ENCODE peak calls at places on chromosomes 4 and X, in ten cellular contexts. One of them, this sample, is unnamed.
A peak's percentile ranks its signal among the peaks of the same experiment; 100 is the strongest.

GRCh38 chr4:79059631-79060399 is 120.6 kb upstream of the PAQR3 start:
- DNase-seq in NB4: no peak
- DNase-seq in cardiac muscle cell: no peak
- DNase-seq in progenitor cell of endocrine pancreas: no peak
- DNase-seq in AG10803: no peak
- DNase-seq in fibroblast of villous mesenchyme: no peak
- DNase-seq in astrocyte of the spinal cord: no peak
- DNase-seq in endodermal cell: no peak
- DNase-seq in ovary: no peak
- DNase-seq in adrenal gland: no peak
- DNase-seq in this sample: no peak

GRCh38 chr4:37715889-37716402 is 29.8 kb upstream of the RELL1 start:
- DNase-seq in NB4: peak; percentile 33
- DNase-seq in cardiac muscle cell: peak; percentile 64
- DNase-seq in astrocyte of the spinal cord: peak; percentile 57
- DNase-seq in ovary: no peak
- DNase-seq in AG10803: no peak
- DNase-seq in fibroblast of villous mesenchyme: peak; percentile 62
- DNase-seq in adrenal gland: no peak
- DNase-seq in endodermal cell: no peak
- DNase-seq in progenitor cell of endocrine pancreas: no peak
- DNase-seq in this sample: peak; percentile 59

GRCh38 chr4:124060261-124060918 is 652.1 kb downstream of the ANKRD50 start:
- DNase-seq in fibroblast of villous mesenchyme: peak; percentile 86
- DNase-seq in ovary: peak; percentile 53
- DNase-seq in endodermal cell: no peak
- DNase-seq in NB4: peak; percentile 10
- DNase-seq in astrocyte of the spinal cord: peak; percentile 79
- DNase-seq in cardiac muscle cell: peak; percentile 97
- DNase-seq in AG10803: peak; percentile 85
- DNase-seq in progenitor cell of endocrine pancreas: no peak
- DNase-seq in adrenal gland: peak; percentile 33
- DNase-seq in this sample: no peak

GRCh38 chr4:112813790-112814189 is 176.8 kb downstream of the LARP7 start:
- DNase-seq in progenitor cell of endocrine pancreas: no peak
- DNase-seq in endodermal cell: no peak
- DNase-seq in ovary: no peak
- DNase-seq in AG10803: peak; percentile 57
- DNase-seq in astrocyte of the spinal cord: peak; percentile 72
- DNase-seq in adrenal gland: no peak
- DNase-seq in cardiac muscle cell: peak; percentile 31
- DNase-seq in fibroblast of villous mesenchyme: peak; percentile 16
- DNase-seq in NB4: no peak
- DNase-seq in this sample: no peak

GRCh38 chr4:119135721-119136121 is at the start of gene MYOZ2:
- DNase-seq in NB4: no peak
- DNase-seq in AG10803: no peak
- DNase-seq in astrocyte of the spinal cord: no peak
- DNase-seq in progenitor cell of endocrine pancreas: no peak
- DNase-seq in endodermal cell: no peak
- DNase-seq in fibroblast of villous mesenchyme: no peak
- DNase-seq in adrenal gland: no peak
- DNase-seq in ovary: no peak
- DNase-seq in cardiac muscle cell: no peak
- DNase-seq in this sample: no peak

GRCh38 chr4:94551616-94552564 is 100.1 kb downstream of the PDLIM5 start:
- DNase-seq in AG10803: peak; percentile 61
- DNase-seq in cardiac muscle cell: peak; percentile 74
- DNase-seq in endodermal cell: no peak
- DNase-seq in adrenal gland: no peak
- DNase-seq in astrocyte of the spinal cord: peak; percentile 58
- DNase-seq in NB4: no peak
- DNase-seq in fibroblast of villous mesenchyme: peak; percentile 76
- DNase-seq in ovary: no peak
- DNase-seq in progenitor cell of endocrine pancreas: no peak
- DNase-seq in this sample: no peak

GRCh38 chr4:86594559-86595425 is 677 bp downstream of the PTPN13 start:
- DNase-seq in astrocyte of the spinal cord: peak; percentile 88
- DNase-seq in endodermal cell: peak; percentile 72
- DNase-seq in progenitor cell of endocrine pancreas: peak; percentile 11
- DNase-seq in fibroblast of villous mesenchyme: peak; percentile 90
- DNase-seq in ovary: peak; percentile 47
- DNase-seq in cardiac muscle cell: peak; percentile 84
- DNase-seq in AG10803: peak; percentile 99
- DNase-seq in adrenal gland: peak; percentile 55
- DNase-seq in NB4: peak; percentile 91
- DNase-seq in this sample: peak; percentile 46

GRCh38 chr4:42397635-42398447 is 553 bp downstream of the SHISA3 start:
- DNase-seq in fibroblast of villous mesenchyme: peak; percentile 4
- DNase-seq in astrocyte of the spinal cord: peak; percentile 40
- DNase-seq in endodermal cell: peak; percentile 83
- DNase-seq in ovary: no peak
- DNase-seq in AG10803: no peak
- DNase-seq in cardiac muscle cell: peak; percentile 49
- DNase-seq in adrenal gland: peak; percentile 21
- DNase-seq in progenitor cell of endocrine pancreas: no peak
- DNase-seq in NB4: peak; percentile 29
- DNase-seq in this sample: no peak

GRCh38 chr4:103303011-103303410 is 104.9 kb upstream of the CENPE start:
- DNase-seq in astrocyte of the spinal cord: no peak
- DNase-seq in endodermal cell: no peak
- DNase-seq in cardiac muscle cell: no peak
- DNase-seq in fibroblast of villous mesenchyme: no peak
- DNase-seq in progenitor cell of endocrine pancreas: no peak
- DNase-seq in ovary: no peak
- DNase-seq in NB4: no peak
- DNase-seq in adrenal gland: no peak
- DNase-seq in AG10803: no peak
- DNase-seq in this sample: peak; percentile 33

GRCh38 chr4:144787365-144788263 is 141.7 kb downstream of the HHIP start:
- DNase-seq in ovary: no peak
- DNase-seq in AG10803: peak; percentile 37
- DNase-seq in progenitor cell of endocrine pancreas: no peak
- DNase-seq in endodermal cell: no peak
- DNase-seq in fibroblast of villous mesenchyme: peak; percentile 47
- DNase-seq in astrocyte of the spinal cord: peak; percentile 62
- DNase-seq in cardiac muscle cell: peak; percentile 63
- DNase-seq in NB4: peak; percentile 41
- DNase-seq in adrenal gland: no peak
- DNase-seq in this sample: peak; percentile 29

GRCh38 chr4:76993787-76994641 is 44.5 kb downstream of the SEPTIN11 start:
- DNase-seq in ovary: no peak
- DNase-seq in adrenal gland: no peak
- DNase-seq in progenitor cell of endocrine pancreas: no peak
- DNase-seq in fibroblast of villous mesenchyme: no peak
- DNase-seq in astrocyte of the spinal cord: no peak
- DNase-seq in cardiac muscle cell: no peak
- DNase-seq in AG10803: peak; percentile 55
- DNase-seq in endodermal cell: no peak
- DNase-seq in NB4: no peak
- DNase-seq in this sample: no peak

DNA sequence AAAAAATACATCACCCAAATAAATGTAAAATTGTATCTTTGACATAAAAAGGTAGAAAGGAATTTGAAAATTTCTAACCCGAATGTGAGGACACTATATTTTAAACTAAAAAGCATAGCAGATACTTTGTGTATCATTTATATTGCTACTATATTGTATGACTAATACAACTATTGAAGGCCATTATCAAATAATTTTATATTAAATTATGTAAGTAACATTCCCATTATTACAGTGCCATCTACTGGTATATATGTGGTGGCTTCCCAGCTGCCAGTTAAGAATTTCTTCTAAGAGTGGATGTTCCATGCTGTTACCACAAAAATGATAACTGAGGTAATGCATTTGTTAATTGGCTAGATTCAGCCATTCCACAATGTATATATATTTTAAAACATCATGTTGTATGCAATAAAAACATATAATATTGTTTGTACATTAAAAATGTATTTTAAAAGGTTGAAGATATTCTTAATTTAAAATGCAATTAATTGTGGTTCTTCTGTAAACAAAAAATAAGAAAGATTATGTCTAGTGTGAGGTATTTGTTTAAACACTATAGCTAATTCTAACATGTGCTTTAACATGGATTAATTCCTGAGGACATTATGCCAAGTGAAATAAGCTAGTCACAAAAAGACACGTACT is 65.3 kb downstream of the EGF start:
- DNase-seq in NB4: peak; percentile 27
- DNase-seq in ovary: no peak
- DNase-seq in adrenal gland: peak; percentile 15
- DNase-seq in progenitor cell of endocrine pancreas: no peak
- DNase-seq in cardiac muscle cell: peak; percentile 66
- DNase-seq in fibroblast of villous mesenchyme: peak; percentile 50
- DNase-seq in AG10803: peak; percentile 58
- DNase-seq in astrocyte of the spinal cord: peak; percentile 65
- DNase-seq in endodermal cell: no peak
- DNase-seq in this sample: peak; percentile 45
- TF ChIP-seq CTCF in NB4: peak; percentile 45
- TF ChIP-seq CTCF in ovary: no peak
- TF ChIP-seq CTCF in adrenal gland: peak; percentile 53
- TF ChIP-seq CTCF in progenitor cell of endocrine pancreas: peak; percentile 77
- TF ChIP-seq CTCF in cardiac muscle cell: peak; percentile 64
- TF ChIP-seq CTCF in fibroblast of villous mesenchyme: peak; percentile 59
- TF ChIP-seq CTCF in AG10803: peak; percentile 69
- TF ChIP-seq CTCF in astrocyte of the spinal cord: peak; percentile 62
- TF ChIP-seq CTCF in endodermal cell: peak; percentile 89
- TF ChIP-seq CTCF in this sample: peak; percentile 74

GRCh38 chrX:108735087-108735679 is 1.2 kb downstream of the IRS4 start:
- DNase-seq in NB4: no peak
- DNase-seq in adrenal gland: no peak
- DNase-seq in astrocyte of the spinal cord: no peak
- DNase-seq in AG10803: no peak
- DNase-seq in fibroblast of villous mesenchyme: no peak
- DNase-seq in ovary: peak; percentile 9
- DNase-seq in cardiac muscle cell: no peak
- DNase-seq in progenitor cell of endocrine pancreas: peak; percentile 34
- DNase-seq in endodermal cell: peak; percentile 86
- DNase-seq in this sample: no peak
- TF ChIP-seq CTCF in NB4: no peak
- TF ChIP-seq CTCF in adrenal gland: no peak
- TF ChIP-seq CTCF in astrocyte of the spinal cord: peak; percentile 3
- TF ChIP-seq CTCF in AG10803: no peak
- TF ChIP-seq CTCF in fibroblast of villous mesenchyme: no peak
- TF ChIP-seq CTCF in ovary: no peak
- TF ChIP-seq CTCF in cardiac muscle cell: no peak
- TF ChIP-seq CTCF in progenitor cell of endocrine pancreas: peak; percentile 67
- TF ChIP-seq CTCF in endodermal cell: peak; percentile 84
- TF ChIP-seq CTCF in this sample: no peak

GRCh38 chr4:64780664-64781063 is 371.4 kb upstream of the TECRL start:
- DNase-seq in NB4: no peak
- DNase-seq in AG10803: no peak
- DNase-seq in endodermal cell: no peak
- DNase-seq in astrocyte of the spinal cord: no peak
- DNase-seq in cardiac muscle cell: no peak
- DNase-seq in fibroblast of villous mesenchyme: no peak
- DNase-seq in adrenal gland: no peak
- DNase-seq in ovary: no peak
- DNase-seq in progenitor cell of endocrine pancreas: no peak
- DNase-seq in this sample: no peak

GRCh38 chr4:64776820-64777219 is 367.6 kb upstream of the TECRL start:
- DNase-seq in adrenal gland: no peak
- DNase-seq in endodermal cell: no peak
- DNase-seq in astrocyte of the spinal cord: no peak
- DNase-seq in cardiac muscle cell: no peak
- DNase-seq in fibroblast of villous mesenchyme: no peak
- DNase-seq in NB4: no peak
- DNase-seq in progenitor cell of endocrine pancreas: no peak
- DNase-seq in ovary: no peak
- DNase-seq in AG10803: no peak
- DNase-seq in this sample: no peak

GRCh38 chr4:64777286-64777685 is 368.0 kb upstream of the TECRL start:
- DNase-seq in AG10803: no peak
- DNase-seq in fibroblast of villous mesenchyme: no peak
- DNase-seq in cardiac muscle cell: no peak
- DNase-seq in adrenal gland: no peak
- DNase-seq in endodermal cell: no peak
- DNase-seq in NB4: no peak
- DNase-seq in progenitor cell of endocrine pancreas: no peak
- DNase-seq in astrocyte of the spinal cord: peak; percentile 70
- DNase-seq in ovary: no peak
- DNase-seq in this sample: no peak

GRCh38 chr4:64784125-64784524 is 374.9 kb upstream of the TECRL start:
- DNase-seq in NB4: no peak
- DNase-seq in fibroblast of villous mesenchyme: no peak
- DNase-seq in endodermal cell: no peak
- DNase-seq in adrenal gland: no peak
- DNase-seq in astrocyte of the spinal cord: peak; percentile 86
- DNase-seq in cardiac muscle cell: no peak
- DNase-seq in progenitor cell of endocrine pancreas: no peak
- DNase-seq in ovary: no peak
- DNase-seq in AG10803: peak; percentile 48
- DNase-seq in this sample: no peak

DNA sequence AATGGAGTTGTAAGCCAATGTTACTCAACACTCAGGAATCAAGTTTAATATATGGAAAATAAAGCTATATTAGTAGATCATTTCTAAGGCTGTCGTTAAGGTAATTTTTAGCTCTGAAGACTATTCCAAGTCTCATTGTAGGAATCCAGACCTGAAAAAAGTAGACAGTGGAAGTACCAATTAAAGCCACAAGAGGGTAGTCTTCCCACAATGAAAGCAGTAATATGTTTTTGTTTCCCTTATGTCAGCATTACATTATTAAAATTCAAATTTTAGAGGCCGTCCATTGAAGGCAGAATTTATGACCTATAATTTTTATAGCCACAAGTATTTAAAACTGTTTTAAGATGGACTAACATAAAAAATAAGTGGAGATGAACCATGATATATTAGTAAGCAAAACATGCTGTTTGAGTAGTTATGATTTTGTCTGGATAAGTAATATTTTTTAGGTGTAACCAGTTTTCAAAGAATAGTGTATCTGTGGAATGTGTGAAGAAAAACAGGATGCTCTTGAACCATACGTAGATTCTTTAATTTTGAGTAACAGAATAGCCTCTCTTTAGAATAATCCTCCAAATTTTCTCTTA is 372.6 kb upstream of the TECRL start:
- DNase-seq in adrenal gland: no peak
- DNase-seq in progenitor cell of endocrine pancreas: no peak
- DNase-seq in fibroblast of villous mesenchyme: peak; percentile 12
- DNase-seq in ovary: no peak
- DNase-seq in cardiac muscle cell: peak; percentile 35
- DNase-seq in NB4: peak; percentile 32
- DNase-seq in endodermal cell: no peak
- DNase-seq in AG10803: peak; percentile 9
- DNase-seq in astrocyte of the spinal cord: peak; percentile 54
- DNase-seq in this sample: peak; percentile 10
- TF ChIP-seq CTCF in adrenal gland: peak; percentile 41
- TF ChIP-seq CTCF in progenitor cell of endocrine pancreas: peak; percentile 92
- TF ChIP-seq CTCF in fibroblast of villous mesenchyme: peak; percentile 59
- TF ChIP-seq CTCF in ovary: no peak
- TF ChIP-seq CTCF in cardiac muscle cell: peak; percentile 61
- TF ChIP-seq CTCF in NB4: peak; percentile 30
- TF ChIP-seq CTCF in endodermal cell: peak; percentile 91
- TF ChIP-seq CTCF in AG10803: peak; percentile 74
- TF ChIP-seq CTCF in astrocyte of the spinal cord: peak; percentile 52
- TF ChIP-seq CTCF in this sample: peak; percentile 79

DNA sequence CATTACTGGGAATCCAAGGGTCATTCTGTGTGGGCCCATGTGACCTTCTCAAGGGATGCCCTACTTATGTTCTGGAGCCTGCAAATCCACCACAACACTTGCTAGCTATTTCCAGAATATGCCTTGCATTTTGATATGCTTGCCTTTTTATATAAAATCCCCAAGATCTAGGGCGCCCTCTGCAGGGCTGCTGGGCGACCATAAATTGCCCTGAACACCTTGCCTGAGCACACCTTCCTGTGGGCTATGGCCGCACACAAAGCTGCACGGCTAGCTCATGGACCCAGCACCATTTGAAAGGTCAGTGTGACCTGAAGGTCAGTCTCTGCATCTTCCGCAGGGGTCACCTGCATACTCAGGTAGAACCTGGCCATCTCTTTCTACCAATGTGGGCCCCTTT is 311.7 kb downstream of the NLGN4X start:
- DNase-seq in progenitor cell of endocrine pancreas: no peak
- DNase-seq in adrenal gland: no peak
- DNase-seq in NB4: peak; percentile 8
- DNase-seq in AG10803: no peak
- DNase-seq in fibroblast of villous mesenchyme: no peak
- DNase-seq in ovary: no peak
- DNase-seq in cardiac muscle cell: no peak
- DNase-seq in endodermal cell: peak; percentile 49
- DNase-seq in astrocyte of the spinal cord: no peak
- DNase-seq in this sample: no peak
- TF ChIP-seq CTCF in progenitor cell of endocrine pancreas: no peak
- TF ChIP-seq CTCF in adrenal gland: no peak
- TF ChIP-seq CTCF in NB4: peak; percentile 19
- TF ChIP-seq CTCF in AG10803: no peak
- TF ChIP-seq CTCF in fibroblast of villous mesenchyme: no peak
- TF ChIP-seq CTCF in ovary: no peak
- TF ChIP-seq CTCF in cardiac muscle cell: no peak
- TF ChIP-seq CTCF in endodermal cell: peak; percentile 66
- TF ChIP-seq CTCF in astrocyte of the spinal cord: no peak
- TF ChIP-seq CTCF in this sample: no peak